ENCODE peak calls at places on chromosome 11, in ten cellular contexts. H is choroid plexus epithelial cell, V is T-helper 9 cell, S is endothelial cell, J is amniotic epithelial cell, F is A549, E is brain pericyte, O is ELF-1, Y is GM20000, L is NCI-H2081 treated with DMSO at 0.1 percent for 48 hours. I is an unnamed sample.

GRCh38 chr11:12889243-12889642 is 119.9 kb upstream of the RASSF10 start:
- DNase-seq in H (peak), V (no peak), S (no peak), J (peak), F (no peak), E (peak), O (no peak), Y (no peak), L (no peak), I (no peak)

GRCh38 chr11:34175284-34176019 is 70.0 kb downstream of the NAT10 start:
- DNase-seq in H (no peak), V (no peak), S (no peak), J (no peak), F (no peak), E (no peak), O (no peak), Y (no peak), L (no peak), I (no peak)

GRCh38 chr11:46537121-46537520 is 56.7 kb downstream of the AMBRA1 start:
- DNase-seq in H (peak), V (no peak), S (no peak), J (no peak), F (no peak), E (no peak), O (peak), Y (no peak), L (no peak), I (no peak)

GRCh38 chr11:134333312-134333711 is 1.5 kb downstream of the GLB1L2 start:
- DNase-seq in H (peak), V (no peak), S (no peak), J (peak), F (no peak), E (no peak), O (no peak), Y (no peak), L (no peak), I (no peak)

GRCh38 chr11:2846056-2846455 is 39.5 kb downstream of the CDKN1C start:
- DNase-seq in H (peak), V (no peak), S (no peak), J (peak), F (no peak), E (no peak), O (peak), Y (no peak), L (no peak), I (no peak)

GRCh38 chr11:108618529-108618928 is 25.0 kb upstream of the EXPH5 start:
- DNase-seq in H (no peak), V (no peak), S (no peak), J (peak), F (no peak), E (no peak), O (no peak), Y (no peak), L (no peak), I (no peak)

GRCh38 chr11:65743928-65744698 is 23.5 kb upstream of the RNASEH2C start:
- DNase-seq in H (peak), V (no peak), S (peak), J (peak), F (peak), E (no peak), O (peak), Y (no peak), L (no peak), I (no peak)

GRCh38 chr11:100576044-100577021 is 110.8 kb upstream of the ARHGAP42 start:
- DNase-seq in H (peak), V (no peak), S (peak), J (peak), F (peak), E (no peak), O (no peak), Y (peak), L (no peak), I (no peak)

GRCh38 chr11:66337103-66337899 is 1.1 kb upstream of the RIN1 start:
- DNase-seq in H (peak), V (no peak), S (no peak), J (peak), F (no peak), E (no peak), O (no peak), Y (no peak), L (no peak), I (no peak)

GRCh38 chr11:7890417-7891179 is 40.5 kb downstream of the OR10A6 start:
- DNase-seq in H (no peak), V (no peak), S (peak), J (no peak), F (no peak), E (no peak), O (no peak), Y (no peak), L (no peak), I (no peak)